ENCODE peak calls at places on chromosomes 5 and 9, in seven cellular contexts. A, M, C, R, J, B and I are unnamed samples.

GRCh38 chr9:133405508-133406009 is 12.3 kb downstream of the REXO4 start:
- DNase-seq in M (no peak), A (no peak), C (no peak), B (no peak), J (no peak), R (no peak), I (no peak)

GRCh38 chr9:89941875-89942274 is 337.1 kb downstream of the GADD45G start:
- DNase-seq in C (peak; percentile 99), J (no peak), R (peak; percentile 60), A (no peak), M (no peak), B (peak; percentile 65), I (no peak)

GRCh38 chr9:118034701-118035100 is 330.5 kb downstream of the TLR4 start:
- DNase-seq in M (no peak), B (no peak), R (no peak), C (no peak), J (no peak), A (no peak), I (no peak)

GRCh38 chr5:176744584-176744965 is 65.8 kb upstream of the UNC5A start:
- DNase-seq in J (no peak), B (no peak), A (no peak), R (no peak), M (no peak), C (no peak), I (no peak)

GRCh38 chr5:37837101-37838032 is 2.5 kb downstream of the GDNF start:
- DNase-seq in A (peak; percentile 82), J (peak; percentile 78), B (peak; percentile 52), R (peak; percentile 65), M (no peak), C (peak; percentile 54), I (no peak)

GRCh38 chr5:147327421-147327820 is 92.6 kb downstream of the STK32A start:
- DNase-seq in B (no peak), C (no peak), R (peak; percentile 37), M (no peak), A (no peak), J (no peak), I (no peak)

GRCh38 chr9:36987891-36988290 is 46.2 kb downstream of the PAX5 start:
- DNase-seq in M (no peak), B (no peak), C (peak; percentile 15), R (no peak), J (no peak), A (peak; percentile 39), I (no peak)

GRCh38 chr5:79890119-79890870 is 100.8 kb downstream of the MTX3 start:
- DNase-seq in A (no peak), J (no peak), M (no peak), B (no peak), C (no peak), R (no peak), I (no peak)

GRCh38 chr9:127175764-127176163 is 53.3 kb upstream of the ANGPTL2 start:
- DNase-seq in R (no peak), J (peak; percentile 18), M (no peak), A (no peak), C (no peak), B (no peak), I (no peak)

GRCh38 chr5:173094012-173094661 is 38.0 kb downstream of the CREBRF start:
- DNase-seq in A (no peak), B (no peak), C (peak; percentile 93), R (no peak), M (no peak), J (no peak), I (no peak)

GRCh38 chr5:16700081-16700480 is 83.3 kb upstream of the RETREG1 start:
- DNase-seq in J (no peak), B (no peak), M (no peak), A (no peak), C (no peak), R (no peak), I (no peak)

GRCh38 chr5:112186401-112186990 is 232.6 kb downstream of the EPB41L4A start:
- DNase-seq in R (peak; percentile 22), C (peak; percentile 23), J (no peak), M (no peak), A (peak; percentile 6), B (no peak), I (peak; percentile 13)

GRCh38 chr5:97094579-97095317 is 47.7 kb downstream of the LIX1 start:
- DNase-seq in M (no peak), B (no peak), A (peak; percentile 59), R (no peak), C (no peak), J (peak; percentile 76), I (no peak)

GRCh38 chr5:91345466-91345865 is 37.7 kb downstream of the ARRDC3 start:
- DNase-seq in B (no peak), C (no peak), A (no peak), R (no peak), J (no peak), M (no peak), I (no peak)

GRCh38 chr9:12817702-12818101 is 42.9 kb downstream of the LURAP1L start:
- DNase-seq in C (peak; percentile 71), R (peak; percentile 63), M (no peak), A (no peak), B (peak; percentile 21), J (no peak), I (no peak)

GRCh38 chr9:114047717-114048116 is 30.4 kb downstream of the AMBP start:
- DNase-seq in A (no peak), B (no peak), C (no peak), J (peak; percentile 19), M (no peak), R (peak; percentile 6), I (no peak)

GRCh38 chr9:121498487-121499176 is 1.0 kb downstream of the GGTA1 start:
- DNase-seq in B (peak; percentile 46), J (no peak), R (peak; percentile 24), M (no peak), C (no peak), A (peak; percentile 4), I (no peak)

GRCh38 chr9:121651295-121652036 is at the start of gene DAB2IP:
- DNase-seq in M (no peak), R (peak; percentile 57), A (peak; percentile 11), J (no peak), B (peak; percentile 74), C (no peak), I (no peak)

GRCh38 chr5:90807483-90807882 is 248.9 kb downstream of the ADGRV1 start:
- DNase-seq in B (no peak), A (no peak), C (no peak), R (no peak), J (no peak), M (no peak), I (no peak)

GRCh38 chr5:94793113-94793815 is 174.8 kb downstream of the SLF1 start:
- DNase-seq in M (no peak), C (peak; percentile 98), A (peak; percentile 35), B (no peak), R (no peak), J (peak; percentile 58), I (peak; percentile 63)

GRCh38 chr5:90438100-90438499 is 28.5 kb upstream of the CETN3 start:
- DNase-seq in J (no peak), B (no peak), M (no peak), R (no peak), A (no peak), C (peak; percentile 19), I (no peak)

GRCh38 chr5:83441752-83442151 is 29.8 kb upstream of the VCAN start:
- DNase-seq in J (no peak), M (no peak), R (no peak), B (no peak), C (no peak), A (no peak), I (no peak)

GRCh38 chr5:137036630-137037029 is 462.5 kb downstream of the SPOCK1 start:
- DNase-seq in R (peak; percentile 76), B (no peak), C (no peak), A (no peak), M (no peak), J (no peak), I (no peak)

GRCh38 chr5:165805756-165806155 is 2300.3 kb downstream of the MAT2B start:
- DNase-seq in J (no peak), M (no peak), A (no peak), B (peak; percentile 29), R (no peak), C (no peak), I (no peak)

GRCh38 chr9:14345586-14346237 is 31.8 kb upstream of the NFIB start:
- DNase-seq in M (no peak), J (no peak), C (no peak), B (peak; percentile 47), A (no peak), R (no peak), I (no peak)

GRCh38 chr9:137672907-137673791 is 54.3 kb downstream of the EHMT1 start:
- DNase-seq in M (no peak), C (peak; percentile 44), J (peak; percentile 57), B (peak; percentile 12), R (peak; percentile 84), A (peak; percentile 39), I (no peak)

GRCh38 chr5:138953370-138954256 is 78.5 kb upstream of the LRRTM2 start:
- DNase-seq in C (peak; percentile 63), B (peak; percentile 81), M (no peak), J (no peak), A (no peak), R (peak; percentile 49), I (no peak)

GRCh38 chr5:68459500-68460139 is 244.1 kb downstream of the PIK3R1 start:
- DNase-seq in A (no peak), J (no peak), M (no peak), R (no peak), B (no peak), C (no peak), I (no peak)

GRCh38 chr5:168433982-168434381 is 52.3 kb upstream of the RARS1 start:
- DNase-seq in A (no peak), J (no peak), C (no peak), M (no peak), R (no peak), B (no peak), I (no peak)